ENCODE peak calls at places on chromosomes 1 and 21, in six cellular contexts. One of them, this sample, is unnamed.

GRCh38 chr21:16942703-16943102 is 570.1 kb upstream of the CXADR start:
- DNase-seq in transverse colon: no peak
- DNase-seq in K562: no peak
- DNase-seq in suprapubic skin: no peak
- DNase-seq in endothelial cell of umbilical vein: peak; percentile 26
- DNase-seq in stomach: no peak
- DNase-seq in this sample: no peak

GRCh38 chr1:198794498-198794897 is 155.7 kb downstream of the PTPRC start:
- DNase-seq in K562: no peak
- DNase-seq in transverse colon: no peak
- DNase-seq in stomach: no peak
- DNase-seq in endothelial cell of umbilical vein: peak; percentile 55
- DNase-seq in suprapubic skin: no peak
- DNase-seq in this sample: no peak

GRCh38 chr1:158112994-158113758 is 67.5 kb upstream of the CD1D start:
- DNase-seq in suprapubic skin: no peak
- DNase-seq in K562: no peak
- DNase-seq in stomach: no peak
- DNase-seq in endothelial cell of umbilical vein: peak; percentile 36
- DNase-seq in transverse colon: peak; percentile 37
- DNase-seq in this sample: no peak

GRCh38 chr1:209403921-209404320 is 179.6 kb upstream of the CAMK1G start:
- DNase-seq in stomach: no peak
- DNase-seq in K562: no peak
- DNase-seq in suprapubic skin: no peak
- DNase-seq in endothelial cell of umbilical vein: no peak
- DNase-seq in transverse colon: no peak
- DNase-seq in this sample: no peak

GRCh38 chr21:45981641-45982255 is at the start of gene COL6A1:
- DNase-seq in suprapubic skin: peak; percentile 83
- DNase-seq in endothelial cell of umbilical vein: peak; percentile 40
- DNase-seq in stomach: peak; percentile 59
- DNase-seq in K562: peak; percentile 90
- DNase-seq in transverse colon: peak; percentile 64
- DNase-seq in this sample: peak; percentile 50

GRCh38 chr1:105608713-105609112 is 1447.8 kb upstream of the PRMT6 start:
- DNase-seq in K562: no peak
- DNase-seq in suprapubic skin: no peak
- DNase-seq in stomach: no peak
- DNase-seq in transverse colon: no peak
- DNase-seq in endothelial cell of umbilical vein: no peak
- DNase-seq in this sample: no peak

GRCh38 chr1:236069796-236070195 is 4.9 kb upstream of the NID1 start:
- DNase-seq in transverse colon: no peak
- DNase-seq in K562: no peak
- DNase-seq in endothelial cell of umbilical vein: peak; percentile 13
- DNase-seq in stomach: no peak
- DNase-seq in suprapubic skin: no peak
- DNase-seq in this sample: no peak

GRCh38 chr1:204376919-204377799 is 17.4 kb upstream of the PLEKHA6 start:
- DNase-seq in transverse colon: peak; percentile 91
- DNase-seq in stomach: peak; percentile 91
- DNase-seq in K562: no peak
- DNase-seq in suprapubic skin: no peak
- DNase-seq in endothelial cell of umbilical vein: peak; percentile 64
- DNase-seq in this sample: no peak

GRCh38 chr1:3564921-3565831 is 46.1 kb downstream of the MEGF6 start:
- DNase-seq in suprapubic skin: no peak
- DNase-seq in endothelial cell of umbilical vein: peak; percentile 26
- DNase-seq in transverse colon: no peak
- DNase-seq in K562: peak; percentile 89
- DNase-seq in stomach: peak; percentile 40
- DNase-seq in this sample: peak; percentile 86

GRCh38 chr1:14567056-14567455 is 31.4 kb upstream of the KAZN start:
- DNase-seq in endothelial cell of umbilical vein: no peak
- DNase-seq in stomach: no peak
- DNase-seq in suprapubic skin: no peak
- DNase-seq in K562: no peak
- DNase-seq in transverse colon: no peak
- DNase-seq in this sample: no peak

GRCh38 chr1:33045814-33046213 is 9.1 kb upstream of the AK2 start:
- DNase-seq in transverse colon: no peak
- DNase-seq in suprapubic skin: no peak
- DNase-seq in stomach: no peak
- DNase-seq in K562: no peak
- DNase-seq in endothelial cell of umbilical vein: no peak
- DNase-seq in this sample: no peak

GRCh38 chr1:7885513-7886298 is 32.8 kb upstream of the UTS2 start:
- DNase-seq in suprapubic skin: no peak
- DNase-seq in stomach: peak; percentile 91
- DNase-seq in transverse colon: peak; percentile 92
- DNase-seq in K562: peak; percentile 94
- DNase-seq in endothelial cell of umbilical vein: no peak
- DNase-seq in this sample: peak; percentile 94

GRCh38 chr1:68819190-68819829 is 322.4 kb upstream of the DEPDC1 start:
- DNase-seq in suprapubic skin: no peak
- DNase-seq in K562: no peak
- DNase-seq in endothelial cell of umbilical vein: no peak
- DNase-seq in stomach: no peak
- DNase-seq in transverse colon: no peak
- DNase-seq in this sample: no peak

GRCh38 chr1:47172782-47173181 is 17.1 kb downstream of the PDZK1IP1 start:
- DNase-seq in endothelial cell of umbilical vein: no peak
- DNase-seq in transverse colon: no peak
- DNase-seq in stomach: no peak
- DNase-seq in K562: no peak
- DNase-seq in suprapubic skin: no peak
- DNase-seq in this sample: no peak

GRCh38 chr1:223837206-223837605 is 8.5 kb downstream of the TP53BP2 start:
- DNase-seq in transverse colon: no peak
- DNase-seq in K562: no peak
- DNase-seq in stomach: no peak
- DNase-seq in suprapubic skin: no peak
- DNase-seq in endothelial cell of umbilical vein: no peak
- DNase-seq in this sample: no peak

GRCh38 chr1:80155371-80155770 is 1148.8 kb upstream of the ADGRL4 start:
- DNase-seq in endothelial cell of umbilical vein: no peak
- DNase-seq in transverse colon: no peak
- DNase-seq in suprapubic skin: no peak
- DNase-seq in K562: no peak
- DNase-seq in stomach: no peak
- DNase-seq in this sample: no peak

GRCh38 chr1:35443768-35444518 is 113.3 kb downstream of the KIAA0319L start:
- DNase-seq in K562: no peak
- DNase-seq in transverse colon: no peak
- DNase-seq in stomach: no peak
- DNase-seq in endothelial cell of umbilical vein: no peak
- DNase-seq in suprapubic skin: no peak
- DNase-seq in this sample: no peak

GRCh38 chr21:16291296-16291695 is 561.5 kb downstream of the USP25 start:
- DNase-seq in endothelial cell of umbilical vein: no peak
- DNase-seq in suprapubic skin: no peak
- DNase-seq in stomach: no peak
- DNase-seq in K562: no peak
- DNase-seq in transverse colon: no peak
- DNase-seq in this sample: no peak

GRCh38 chr1:212432706-212433576 is at the start of gene NENF:
- DNase-seq in stomach: peak; percentile 88
- DNase-seq in endothelial cell of umbilical vein: peak; percentile 59
- DNase-seq in K562: peak; percentile 99
- DNase-seq in suprapubic skin: peak; percentile 87
- DNase-seq in transverse colon: peak; percentile 90
- DNase-seq in this sample: peak; percentile 97

DNA sequence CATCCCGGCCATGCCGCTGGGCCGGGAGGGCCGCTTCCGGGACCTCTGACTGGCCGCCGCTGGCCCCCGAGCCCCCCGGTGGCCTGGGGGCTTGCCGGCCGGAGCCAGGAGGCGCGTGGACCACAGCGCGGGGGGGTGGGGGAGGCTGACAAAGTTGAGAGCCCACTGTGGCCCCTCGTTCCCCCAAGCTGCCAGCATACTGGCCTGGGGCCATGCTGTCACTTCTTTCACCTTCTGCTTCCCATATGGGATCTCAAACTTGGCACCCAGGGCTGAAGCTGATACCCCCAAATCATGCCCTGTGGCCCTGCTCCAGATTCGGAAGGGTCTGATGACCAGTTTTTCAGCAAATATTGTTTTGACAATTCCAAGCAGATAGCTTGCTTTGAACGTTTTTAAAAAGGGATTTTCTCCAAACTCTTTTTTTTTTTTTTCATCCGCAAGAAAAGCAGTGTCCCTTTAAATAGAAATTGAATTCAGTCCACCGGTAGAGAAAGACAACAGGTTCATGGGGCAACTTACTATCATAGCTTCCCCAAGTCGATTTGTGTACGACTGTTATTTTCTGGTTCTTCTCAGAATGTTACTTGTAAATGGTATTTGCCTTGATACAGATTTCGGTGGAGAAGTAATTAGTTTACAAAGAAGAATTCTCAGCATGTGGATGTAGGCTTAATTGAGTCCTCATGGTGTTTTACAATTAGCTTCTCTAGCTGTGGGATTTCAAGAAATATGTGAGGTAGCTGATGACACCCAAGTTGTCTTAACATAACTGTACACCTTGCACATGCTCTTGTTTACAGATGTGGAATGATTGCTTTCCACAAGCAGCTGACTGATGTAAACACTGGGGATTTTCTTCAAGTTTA is 1.0 kb downstream of the MACO1 start:
- DNase-seq in K562: no peak
- DNase-seq in endothelial cell of umbilical vein: peak; percentile 24
- DNase-seq in transverse colon: no peak
- DNase-seq in stomach: no peak
- DNase-seq in suprapubic skin: no peak
- DNase-seq in this sample: no peak
- TF ChIP-seq POLR2AphosphoS5 in K562: no peak
- TF ChIP-seq POLR2AphosphoS5 in endothelial cell of umbilical vein: no peak
- TF ChIP-seq POLR2AphosphoS5 in transverse colon: no peak
- TF ChIP-seq POLR2AphosphoS5 in stomach: no peak
- TF ChIP-seq POLR2AphosphoS5 in suprapubic skin: no peak
- TF ChIP-seq POLR2AphosphoS5 in this sample: no peak

GRCh38 chr1:202589190-202589680 is 121.0 kb downstream of the SYT2 start:
- DNase-seq in stomach: peak; percentile 46
- DNase-seq in suprapubic skin: peak; percentile 91
- DNase-seq in K562: no peak
- DNase-seq in endothelial cell of umbilical vein: peak; percentile 91
- DNase-seq in transverse colon: peak; percentile 73
- DNase-seq in this sample: peak; percentile 26
- TF ChIP-seq POLR2AphosphoS5 in stomach: peak; percentile 90
- TF ChIP-seq POLR2AphosphoS5 in suprapubic skin: peak; percentile 62
- TF ChIP-seq POLR2AphosphoS5 in K562: no peak
- TF ChIP-seq POLR2AphosphoS5 in endothelial cell of umbilical vein: peak; percentile 89
- TF ChIP-seq POLR2AphosphoS5 in transverse colon: peak; percentile 82
- TF ChIP-seq POLR2AphosphoS5 in this sample: peak; percentile 57

DNA sequence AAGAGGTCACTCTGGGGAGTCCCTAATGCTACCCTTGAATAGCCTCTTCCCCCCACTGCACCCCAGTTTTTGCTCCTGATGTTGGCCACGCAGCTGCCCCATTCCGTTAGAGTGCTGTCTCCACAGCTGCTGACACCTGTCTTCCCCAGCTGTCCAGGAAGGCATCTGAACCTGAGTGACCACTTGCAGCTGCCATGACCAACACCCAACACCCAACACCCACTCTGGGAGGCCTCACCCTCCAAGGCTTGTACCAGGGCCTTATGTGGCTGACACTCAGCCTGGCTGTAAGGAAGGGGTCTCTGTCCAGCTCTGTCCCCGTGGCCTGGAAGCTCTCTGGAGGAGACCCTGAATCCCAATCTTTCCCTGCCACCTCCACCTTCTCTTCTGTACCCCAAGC is 26.7 kb upstream of the LDLRAP1 start:
- DNase-seq in K562: no peak
- DNase-seq in suprapubic skin: no peak
- DNase-seq in endothelial cell of umbilical vein: no peak
- DNase-seq in stomach: no peak
- DNase-seq in transverse colon: no peak
- DNase-seq in this sample: no peak
- TF ChIP-seq POLR2AphosphoS5 in K562: no peak
- TF ChIP-seq POLR2AphosphoS5 in suprapubic skin: no peak
- TF ChIP-seq POLR2AphosphoS5 in endothelial cell of umbilical vein: no peak
- TF ChIP-seq POLR2AphosphoS5 in stomach: no peak
- TF ChIP-seq POLR2AphosphoS5 in transverse colon: no peak
- TF ChIP-seq POLR2AphosphoS5 in this sample: no peak

DNA sequence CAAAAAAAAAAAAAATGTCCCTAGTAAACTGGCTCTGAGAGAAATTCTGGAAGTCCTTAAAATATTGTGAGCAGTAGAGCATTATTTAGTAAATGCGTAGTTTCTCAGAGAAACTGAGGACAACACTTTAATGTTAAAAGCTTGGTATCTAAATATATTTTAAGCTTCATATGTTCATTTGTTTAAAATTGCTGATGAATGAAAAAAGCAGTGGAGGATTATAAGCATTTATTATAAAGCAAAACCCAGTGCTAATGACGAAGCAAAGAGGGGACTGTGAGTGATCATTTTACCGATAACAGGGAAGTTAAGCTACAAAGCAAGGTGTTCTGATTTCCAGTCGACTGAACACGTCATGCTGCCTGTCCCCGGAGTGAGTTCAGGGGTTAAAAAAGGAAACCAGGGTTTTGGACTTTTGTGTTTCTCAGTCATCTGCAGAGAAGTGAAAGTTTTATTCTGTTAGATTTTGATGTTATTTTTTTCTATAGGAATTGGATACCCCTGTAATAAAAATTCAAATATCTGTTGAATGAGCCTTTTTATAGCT is 64.5 kb upstream of the SCCPDH start:
- DNase-seq in K562: no peak
- DNase-seq in transverse colon: no peak
- DNase-seq in endothelial cell of umbilical vein: no peak
- DNase-seq in suprapubic skin: no peak
- DNase-seq in stomach: no peak
- DNase-seq in this sample: no peak
- TF ChIP-seq POLR2AphosphoS5 in K562: no peak
- TF ChIP-seq POLR2AphosphoS5 in transverse colon: no peak
- TF ChIP-seq POLR2AphosphoS5 in endothelial cell of umbilical vein: no peak
- TF ChIP-seq POLR2AphosphoS5 in suprapubic skin: no peak
- TF ChIP-seq POLR2AphosphoS5 in stomach: no peak
- TF ChIP-seq POLR2AphosphoS5 in this sample: no peak

DNA sequence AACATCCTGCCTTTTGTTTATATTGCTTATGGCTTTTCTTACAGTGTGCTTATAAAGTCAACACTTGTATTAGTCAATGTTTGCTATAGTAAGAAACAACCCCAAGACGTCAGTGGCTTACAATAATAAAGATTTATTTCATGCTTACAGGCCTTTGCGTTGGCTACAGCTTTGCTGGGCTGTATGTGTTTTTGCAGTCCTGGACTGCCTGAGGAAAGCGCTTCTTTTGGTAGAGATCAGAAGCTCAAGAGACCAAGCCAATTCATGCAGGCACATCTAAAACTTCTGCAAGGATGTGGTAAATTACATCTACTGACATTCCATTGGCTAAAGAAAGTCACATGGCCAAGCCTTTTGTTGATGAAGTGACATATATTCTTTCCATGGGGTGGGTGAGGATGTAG is 17.5 kb upstream of the PRKAA2 start:
- DNase-seq in K562: no peak
- DNase-seq in stomach: no peak
- DNase-seq in suprapubic skin: no peak
- DNase-seq in endothelial cell of umbilical vein: peak; percentile 7
- DNase-seq in transverse colon: no peak
- DNase-seq in this sample: no peak
- TF ChIP-seq POLR2AphosphoS5 in K562: no peak
- TF ChIP-seq POLR2AphosphoS5 in stomach: no peak
- TF ChIP-seq POLR2AphosphoS5 in suprapubic skin: no peak
- TF ChIP-seq POLR2AphosphoS5 in endothelial cell of umbilical vein: no peak
- TF ChIP-seq POLR2AphosphoS5 in transverse colon: no peak
- TF ChIP-seq POLR2AphosphoS5 in this sample: no peak

GRCh38 chr1:230849451-230850194 is 18.7 kb downstream of the C1orf198 start:
- DNase-seq in K562: no peak
- DNase-seq in stomach: no peak
- DNase-seq in transverse colon: no peak
- DNase-seq in suprapubic skin: no peak
- DNase-seq in endothelial cell of umbilical vein: peak; percentile 93
- DNase-seq in this sample: no peak
- TF ChIP-seq POLR2AphosphoS5 in K562: no peak
- TF ChIP-seq POLR2AphosphoS5 in stomach: peak; percentile 61
- TF ChIP-seq POLR2AphosphoS5 in transverse colon: no peak
- TF ChIP-seq POLR2AphosphoS5 in suprapubic skin: no peak
- TF ChIP-seq POLR2AphosphoS5 in endothelial cell of umbilical vein: peak; percentile 57
- TF ChIP-seq POLR2AphosphoS5 in this sample: peak; percentile 12

This sample was measured in upper lobe of left lung.